ENCODE peak calls at places on chromosomes 4 and X, in four cellular contexts. One of them, this sample, is unnamed.

GRCh38 chr4:6674500-6675149 is 19.1 kb upstream of the S100P start:
- DNase-seq in CD4-positive, alpha-beta T cell: peak
- DNase-seq in activated CD4-positive, alpha-beta T cell treated with anti-CD3 and anti-CD28 coated beads, Interleukin-2, amount 50 U/mL, for 1 hour: peak
- DNase-seq in ACHN: peak
- DNase-seq in this sample: peak

GRCh38 chr4:33060873-33061542 is 2340.8 kb downstream of the PCDH7 start:
- DNase-seq in CD4-positive, alpha-beta T cell: no peak
- DNase-seq in activated CD4-positive, alpha-beta T cell treated with anti-CD3 and anti-CD28 coated beads, Interleukin-2, amount 50 U/mL, for 1 hour: no peak
- DNase-seq in ACHN: peak
- DNase-seq in this sample: peak

GRCh38 chr4:79294064-79294463 is 31.8 kb downstream of the NAA11 start:
- DNase-seq in CD4-positive, alpha-beta T cell: no peak
- DNase-seq in activated CD4-positive, alpha-beta T cell treated with anti-CD3 and anti-CD28 coated beads, Interleukin-2, amount 50 U/mL, for 1 hour: no peak
- DNase-seq in ACHN: no peak
- DNase-seq in this sample: peak

GRCh38 chr4:24244663-24245519 is 339.5 kb downstream of the DHX15 start:
- DNase-seq in CD4-positive, alpha-beta T cell: no peak
- DNase-seq in activated CD4-positive, alpha-beta T cell treated with anti-CD3 and anti-CD28 coated beads, Interleukin-2, amount 50 U/mL, for 1 hour: no peak
- DNase-seq in ACHN: no peak
- DNase-seq in this sample: no peak

GRCh38 chr4:129342820-129343219 is 246.9 kb downstream of the C4orf33 start:
- DNase-seq in CD4-positive, alpha-beta T cell: no peak
- DNase-seq in activated CD4-positive, alpha-beta T cell treated with anti-CD3 and anti-CD28 coated beads, Interleukin-2, amount 50 U/mL, for 1 hour: no peak
- DNase-seq in ACHN: peak
- DNase-seq in this sample: peak

GRCh38 chr4:176259330-176260090 is 9.5 kb downstream of the ASB5 start:
- DNase-seq in CD4-positive, alpha-beta T cell: no peak
- DNase-seq in activated CD4-positive, alpha-beta T cell treated with anti-CD3 and anti-CD28 coated beads, Interleukin-2, amount 50 U/mL, for 1 hour: no peak
- DNase-seq in ACHN: peak
- DNase-seq in this sample: peak

GRCh38 chrX:130834149-130834548 is 68.9 kb downstream of the ENOX2 start:
- DNase-seq in CD4-positive, alpha-beta T cell: no peak
- DNase-seq in activated CD4-positive, alpha-beta T cell treated with anti-CD3 and anti-CD28 coated beads, Interleukin-2, amount 50 U/mL, for 1 hour: no peak
- DNase-seq in ACHN: no peak
- DNase-seq in this sample: no peak

GRCh38 chr4:141246683-141247429 is 26.2 kb downstream of the ZNF330 start:
- DNase-seq in CD4-positive, alpha-beta T cell: no peak
- DNase-seq in activated CD4-positive, alpha-beta T cell treated with anti-CD3 and anti-CD28 coated beads, Interleukin-2, amount 50 U/mL, for 1 hour: no peak
- DNase-seq in ACHN: no peak
- DNase-seq in this sample: peak

GRCh38 chr4:109658871-109659410 is 44.3 kb downstream of the CASP6 start:
- DNase-seq in CD4-positive, alpha-beta T cell: no peak
- DNase-seq in activated CD4-positive, alpha-beta T cell treated with anti-CD3 and anti-CD28 coated beads, Interleukin-2, amount 50 U/mL, for 1 hour: peak
- DNase-seq in ACHN: no peak
- DNase-seq in this sample: no peak

GRCh38 chr4:125085-125820 is 952 bp downstream of the ZNF718 start:
- DNase-seq in CD4-positive, alpha-beta T cell: peak
- DNase-seq in activated CD4-positive, alpha-beta T cell treated with anti-CD3 and anti-CD28 coated beads, Interleukin-2, amount 50 U/mL, for 1 hour: peak
- DNase-seq in ACHN: no peak
- DNase-seq in this sample: peak

GRCh38 chr4:122687450-122688121 is 44.9 kb upstream of the BBS12 start:
- DNase-seq in CD4-positive, alpha-beta T cell: no peak
- DNase-seq in activated CD4-positive, alpha-beta T cell treated with anti-CD3 and anti-CD28 coated beads, Interleukin-2, amount 50 U/mL, for 1 hour: no peak
- DNase-seq in ACHN: no peak
- DNase-seq in this sample: no peak

GRCh38 chr4:13860126-13860525 is 232.6 kb upstream of the BOD1L1 start:
- DNase-seq in CD4-positive, alpha-beta T cell: no peak
- DNase-seq in activated CD4-positive, alpha-beta T cell treated with anti-CD3 and anti-CD28 coated beads, Interleukin-2, amount 50 U/mL, for 1 hour: no peak
- DNase-seq in ACHN: no peak
- DNase-seq in this sample: no peak

GRCh38 chr4:182268966-182269365 is 25.8 kb downstream of the TENM3 start:
- DNase-seq in CD4-positive, alpha-beta T cell: no peak
- DNase-seq in activated CD4-positive, alpha-beta T cell treated with anti-CD3 and anti-CD28 coated beads, Interleukin-2, amount 50 U/mL, for 1 hour: no peak
- DNase-seq in ACHN: no peak
- DNase-seq in this sample: no peak

GRCh38 chrX:80812176-80812575 is 2.5 kb upstream of the BRWD3 start:
- DNase-seq in CD4-positive, alpha-beta T cell: peak
- DNase-seq in activated CD4-positive, alpha-beta T cell treated with anti-CD3 and anti-CD28 coated beads, Interleukin-2, amount 50 U/mL, for 1 hour: peak
- DNase-seq in ACHN: peak
- DNase-seq in this sample: peak

GRCh38 chrX:19046343-19047215 is 62.7 kb upstream of the PHKA2 start:
- DNase-seq in CD4-positive, alpha-beta T cell: no peak
- DNase-seq in activated CD4-positive, alpha-beta T cell treated with anti-CD3 and anti-CD28 coated beads, Interleukin-2, amount 50 U/mL, for 1 hour: no peak
- DNase-seq in ACHN: peak
- DNase-seq in this sample: peak

GRCh38 chr4:66688674-66689073 is 856.6 kb downstream of the CENPC start:
- DNase-seq in CD4-positive, alpha-beta T cell: no peak
- DNase-seq in activated CD4-positive, alpha-beta T cell treated with anti-CD3 and anti-CD28 coated beads, Interleukin-2, amount 50 U/mL, for 1 hour: no peak
- DNase-seq in ACHN: peak
- DNase-seq in this sample: peak

GRCh38 chr4:118921736-118922135 is 33.1 kb downstream of the SYNPO2 start:
- DNase-seq in CD4-positive, alpha-beta T cell: no peak
- DNase-seq in activated CD4-positive, alpha-beta T cell treated with anti-CD3 and anti-CD28 coated beads, Interleukin-2, amount 50 U/mL, for 1 hour: no peak
- DNase-seq in ACHN: no peak
- DNase-seq in this sample: no peak